ENCODE peak calls at places on chromosomes 4 and X, in five cellular contexts. N is omental fat pad, I is COR-L47, P is iPS-NIHi11, Q is H4. L is an unnamed sample.

GRCh38 chrX:40922307-40922706 is 162.9 kb upstream of the USP9X start:
- DNase-seq in N (no peak), I (no peak), P (peak; percentile 38), Q (peak; percentile 74), L (peak; percentile 53)

GRCh38 chrX:2351999-2352995 is 148.5 kb downstream of the DHRSX start:
- DNase-seq in N (no peak), I (no peak), P (no peak), Q (peak; percentile 97), L (no peak)

GRCh38 chrX:70169281-70169680 is 8.0 kb upstream of the DGAT2L6 start:
- DNase-seq in N (no peak), I (no peak), P (no peak), Q (no peak), L (peak; percentile 1)

GRCh38 chr4:82694892-82695291 is 103.7 kb downstream of the SCD5 start:
- DNase-seq in N (no peak), I (no peak), P (no peak), Q (no peak), L (no peak)

GRCh38 chr4:162891788-162892707 is 274.6 kb downstream of the NAF1 start:
- DNase-seq in N (no peak), I (no peak), P (no peak), Q (peak; percentile 53), L (peak; percentile 8)

GRCh38 chrX:150926304-150926703 is 27.8 kb upstream of the CD99L2 start:
- DNase-seq in N (no peak), I (no peak), P (no peak), Q (no peak), L (no peak)

GRCh38 chr4:163548481-163549243 is 54.2 kb downstream of the TMA16 start:
- DNase-seq in N (no peak), I (peak; percentile 35), P (peak; percentile 29), Q (peak; percentile 60), L (peak; percentile 43)

GRCh38 chr4:121358473-121358872 is 22.3 kb downstream of the QRFPR start:
- DNase-seq in N (no peak), I (no peak), P (no peak), Q (peak; percentile 71), L (no peak)

GRCh38 chrX:48776818-48777439 is 9.5 kb upstream of the GATA1 start:
- DNase-seq in N (no peak), I (no peak), P (no peak), Q (no peak), L (no peak)

GRCh38 chrX:37712458-37712857 is 26.9 kb downstream of the XK start:
- DNase-seq in N (no peak), I (no peak), P (no peak), Q (no peak), L (no peak)

GRCh38 chr4:107977966-107978705 is 11.6 kb upstream of the HADH start:
- DNase-seq in N (no peak), I (no peak), P (no peak), Q (no peak), L (no peak)